ENCODE peak calls at places on chromosome 7, in eight cellular contexts. One of them, this sample, is unnamed.

GRCh38 chr7:5064391-5065106 is 18.9 kb downstream of the RBAK start:
- DNase-seq in neural progenitor cell: no peak
- DNase-seq in GM23248: peak
- DNase-seq in HCT116: no peak
- DNase-seq in SK-N-SH: no peak
- DNase-seq in MM.1S: no peak
- DNase-seq in hepatocyte: no peak
- DNase-seq in OCI-LY7: no peak
- DNase-seq in this sample: no peak

GRCh38 chr7:26348234-26348851 is 56.7 kb downstream of the SNX10 start:
- DNase-seq in neural progenitor cell: no peak
- DNase-seq in GM23248: no peak
- DNase-seq in HCT116: no peak
- DNase-seq in SK-N-SH: no peak
- DNase-seq in MM.1S: no peak
- DNase-seq in hepatocyte: peak
- DNase-seq in OCI-LY7: no peak
- DNase-seq in this sample: no peak

GRCh38 chr7:519974-520458 is 370 bp upstream of the PDGFA start:
- DNase-seq in neural progenitor cell: peak
- DNase-seq in GM23248: peak
- DNase-seq in HCT116: no peak
- DNase-seq in SK-N-SH: peak
- DNase-seq in MM.1S: no peak
- DNase-seq in hepatocyte: peak
- DNase-seq in OCI-LY7: no peak
- DNase-seq in this sample: peak

GRCh38 chr7:31690892-31691291 is 3.9 kb downstream of the PPP1R17 start:
- DNase-seq in neural progenitor cell: no peak
- DNase-seq in GM23248: no peak
- DNase-seq in HCT116: no peak
- DNase-seq in SK-N-SH: no peak
- DNase-seq in MM.1S: no peak
- DNase-seq in hepatocyte: no peak
- DNase-seq in OCI-LY7: no peak
- DNase-seq in this sample: no peak

GRCh38 chr7:70356324-70356797 is 758.1 kb downstream of the AUTS2 start:
- DNase-seq in neural progenitor cell: no peak
- DNase-seq in GM23248: no peak
- DNase-seq in HCT116: no peak
- DNase-seq in SK-N-SH: no peak
- DNase-seq in MM.1S: no peak
- DNase-seq in hepatocyte: no peak
- DNase-seq in OCI-LY7: no peak
- DNase-seq in this sample: no peak

GRCh38 chr7:121761399-121761798 is 111.6 kb upstream of the PTPRZ1 start:
- DNase-seq in neural progenitor cell: no peak
- DNase-seq in GM23248: peak
- DNase-seq in HCT116: no peak
- DNase-seq in SK-N-SH: no peak
- DNase-seq in MM.1S: no peak
- DNase-seq in hepatocyte: no peak
- DNase-seq in OCI-LY7: no peak
- DNase-seq in this sample: peak

GRCh38 chr7:120028636-120029035 is 244.3 kb upstream of the KCND2 start:
- DNase-seq in neural progenitor cell: no peak
- DNase-seq in GM23248: peak
- DNase-seq in HCT116: no peak
- DNase-seq in SK-N-SH: no peak
- DNase-seq in MM.1S: no peak
- DNase-seq in hepatocyte: no peak
- DNase-seq in OCI-LY7: no peak
- DNase-seq in this sample: peak

GRCh38 chr7:49333180-49333881 is 409.0 kb downstream of the CDC14C start:
- DNase-seq in neural progenitor cell: no peak
- DNase-seq in GM23248: no peak
- DNase-seq in HCT116: no peak
- DNase-seq in SK-N-SH: no peak
- DNase-seq in MM.1S: peak
- DNase-seq in hepatocyte: no peak
- DNase-seq in OCI-LY7: peak
- DNase-seq in this sample: no peak

GRCh38 chr7:142431491-142431890 is 173.6 kb upstream of the PRSS58 start:
- DNase-seq in neural progenitor cell: no peak
- DNase-seq in GM23248: no peak
- DNase-seq in HCT116: no peak
- DNase-seq in SK-N-SH: no peak
- DNase-seq in MM.1S: no peak
- DNase-seq in hepatocyte: no peak
- DNase-seq in OCI-LY7: no peak
- DNase-seq in this sample: no peak

GRCh38 chr7:137579913-137580640 is 236.5 kb upstream of the PTN start:
- DNase-seq in neural progenitor cell: no peak
- DNase-seq in GM23248: peak
- DNase-seq in HCT116: no peak
- DNase-seq in SK-N-SH: no peak
- DNase-seq in MM.1S: no peak
- DNase-seq in hepatocyte: no peak
- DNase-seq in OCI-LY7: no peak
- DNase-seq in this sample: peak

GRCh38 chr7:1291846-1292765 is 59.4 kb downstream of the UNCX start:
- DNase-seq in neural progenitor cell: no peak
- DNase-seq in GM23248: no peak
- DNase-seq in HCT116: no peak
- DNase-seq in SK-N-SH: no peak
- DNase-seq in MM.1S: no peak
- DNase-seq in hepatocyte: no peak
- DNase-seq in OCI-LY7: no peak
- DNase-seq in this sample: no peak

GRCh38 chr7:128710391-128710930 is 28.7 kb upstream of the CALU start:
- DNase-seq in neural progenitor cell: no peak
- DNase-seq in GM23248: peak
- DNase-seq in HCT116: no peak
- DNase-seq in SK-N-SH: no peak
- DNase-seq in MM.1S: no peak
- DNase-seq in hepatocyte: no peak
- DNase-seq in OCI-LY7: no peak
- DNase-seq in this sample: no peak

GRCh38 chr7:75621124-75621523 is 117.6 kb downstream of the HIP1 start:
- DNase-seq in neural progenitor cell: no peak
- DNase-seq in GM23248: no peak
- DNase-seq in HCT116: no peak
- DNase-seq in SK-N-SH: no peak
- DNase-seq in MM.1S: no peak
- DNase-seq in hepatocyte: no peak
- DNase-seq in OCI-LY7: peak
- DNase-seq in this sample: no peak

GRCh38 chr7:75626954-75627353 is 111.8 kb downstream of the HIP1 start:
- DNase-seq in neural progenitor cell: no peak
- DNase-seq in GM23248: no peak
- DNase-seq in HCT116: no peak
- DNase-seq in SK-N-SH: no peak
- DNase-seq in MM.1S: no peak
- DNase-seq in hepatocyte: no peak
- DNase-seq in OCI-LY7: no peak
- DNase-seq in this sample: no peak

GRCh38 chr7:75623390-75624133 is 115.2 kb downstream of the HIP1 start:
- DNase-seq in neural progenitor cell: no peak
- DNase-seq in GM23248: peak
- DNase-seq in HCT116: no peak
- DNase-seq in SK-N-SH: no peak
- DNase-seq in MM.1S: no peak
- DNase-seq in hepatocyte: no peak
- DNase-seq in OCI-LY7: no peak
- DNase-seq in this sample: no peak

GRCh38 chr7:75625868-75626267 is 112.9 kb downstream of the HIP1 start:
- DNase-seq in neural progenitor cell: no peak
- DNase-seq in GM23248: no peak
- DNase-seq in HCT116: no peak
- DNase-seq in SK-N-SH: no peak
- DNase-seq in MM.1S: no peak
- DNase-seq in hepatocyte: no peak
- DNase-seq in OCI-LY7: no peak
- DNase-seq in this sample: no peak

DNA sequence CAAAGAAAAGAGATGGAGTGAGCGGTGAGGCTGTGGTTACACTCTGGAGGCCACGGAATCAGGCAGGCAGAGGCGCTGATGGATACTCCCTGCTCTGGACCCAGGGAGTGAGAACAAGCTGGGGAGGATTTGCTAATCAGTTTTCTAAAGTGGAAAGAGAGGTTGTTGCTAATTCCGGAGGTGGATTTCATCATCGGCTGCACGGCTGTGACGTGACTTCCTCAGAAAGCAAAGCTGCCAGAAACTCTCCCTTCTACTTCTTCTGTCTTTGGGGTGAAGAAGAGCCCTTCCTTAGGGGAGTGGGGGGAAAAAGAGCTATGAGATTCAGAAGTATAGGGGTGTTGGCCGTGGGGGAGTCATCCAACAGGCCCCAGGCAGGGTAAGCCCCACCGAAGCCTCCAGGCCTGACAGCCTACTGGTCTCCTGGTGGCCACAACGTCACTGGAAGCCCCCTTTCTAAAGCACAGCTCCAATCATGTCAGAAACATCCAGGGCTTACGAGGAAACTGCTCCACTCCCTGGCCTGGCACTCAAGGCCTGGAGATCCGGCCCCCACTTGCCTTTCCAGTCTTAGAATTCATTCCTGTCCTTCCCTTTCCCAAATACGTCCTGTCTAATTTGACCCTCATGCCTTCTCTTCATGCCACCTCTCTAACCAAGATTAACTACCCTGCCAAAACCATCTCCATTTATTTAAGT is 114.5 kb downstream of the HIP1 start:
- DNase-seq in neural progenitor cell: no peak
- DNase-seq in GM23248: peak
- DNase-seq in HCT116: no peak
- DNase-seq in SK-N-SH: no peak
- DNase-seq in MM.1S: no peak
- DNase-seq in hepatocyte: peak
- DNase-seq in OCI-LY7: peak
- DNase-seq in this sample: no peak
- TF ChIP-seq EZH2phosphoT487 in neural progenitor cell: no peak
- TF ChIP-seq EZH2phosphoT487 in GM23248: no peak
- TF ChIP-seq EZH2phosphoT487 in HCT116: no peak
- TF ChIP-seq EZH2phosphoT487 in SK-N-SH: no peak
- TF ChIP-seq EZH2phosphoT487 in MM.1S: no peak
- TF ChIP-seq EZH2phosphoT487 in hepatocyte: no peak
- TF ChIP-seq EZH2phosphoT487 in OCI-LY7: no peak
- TF ChIP-seq EZH2phosphoT487 in this sample: no peak

GRCh38 chr7:44367475-44368030 is 42.2 kb upstream of the CAMK2B start:
- DNase-seq in neural progenitor cell: no peak
- DNase-seq in GM23248: no peak
- DNase-seq in HCT116: no peak
- DNase-seq in SK-N-SH: no peak
- DNase-seq in MM.1S: no peak
- DNase-seq in hepatocyte: no peak
- DNase-seq in OCI-LY7: no peak
- DNase-seq in this sample: no peak

GRCh38 chr7:44372560-44373417 is 47.4 kb upstream of the CAMK2B start:
- DNase-seq in neural progenitor cell: no peak
- DNase-seq in GM23248: peak
- DNase-seq in HCT116: no peak
- DNase-seq in SK-N-SH: no peak
- DNase-seq in MM.1S: no peak
- DNase-seq in hepatocyte: no peak
- DNase-seq in OCI-LY7: no peak
- DNase-seq in this sample: peak

GRCh38 chr7:44368455-44368854 is 43.1 kb upstream of the CAMK2B start:
- DNase-seq in neural progenitor cell: no peak
- DNase-seq in GM23248: no peak
- DNase-seq in HCT116: no peak
- DNase-seq in SK-N-SH: no peak
- DNase-seq in MM.1S: no peak
- DNase-seq in hepatocyte: no peak
- DNase-seq in OCI-LY7: no peak
- DNase-seq in this sample: no peak

GRCh38 chr7:44373418-44373740 is 48.0 kb upstream of the CAMK2B start:
- DNase-seq in neural progenitor cell: no peak
- DNase-seq in GM23248: no peak
- DNase-seq in HCT116: no peak
- DNase-seq in SK-N-SH: no peak
- DNase-seq in MM.1S: no peak
- DNase-seq in hepatocyte: no peak
- DNase-seq in OCI-LY7: no peak
- DNase-seq in this sample: no peak

DNA sequence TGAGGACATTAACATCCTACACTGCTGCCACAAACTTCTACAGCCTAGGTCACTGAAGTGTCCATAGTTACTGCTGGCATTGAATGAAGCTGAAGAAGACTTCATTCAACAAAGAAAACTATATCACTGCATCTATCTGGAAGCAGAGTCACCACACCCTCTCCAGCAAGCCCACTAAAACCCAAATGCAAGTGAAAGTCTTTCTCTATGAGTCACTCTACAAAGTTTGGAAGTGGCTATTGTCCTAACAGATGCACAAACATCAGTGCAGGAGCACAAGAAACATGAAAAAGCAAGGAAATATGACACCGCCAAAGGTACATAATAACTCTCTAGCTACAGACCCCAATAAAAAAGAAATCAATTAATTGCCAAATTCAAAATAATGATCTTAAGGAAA is 43.5 kb upstream of the CAMK2B start:
- DNase-seq in neural progenitor cell: no peak
- DNase-seq in GM23248: peak
- DNase-seq in HCT116: no peak
- DNase-seq in SK-N-SH: no peak
- DNase-seq in MM.1S: no peak
- DNase-seq in hepatocyte: no peak
- DNase-seq in OCI-LY7: no peak
- DNase-seq in this sample: peak
- H2AFZ ChIP-seq in neural progenitor cell: no peak
- H2AFZ ChIP-seq in GM23248: no peak
- H2AFZ ChIP-seq in HCT116: no peak
- H2AFZ ChIP-seq in SK-N-SH: no peak
- H2AFZ ChIP-seq in MM.1S: no peak
- H2AFZ ChIP-seq in hepatocyte: no peak
- H2AFZ ChIP-seq in OCI-LY7: no peak
- H2AFZ ChIP-seq in this sample: no peak

GRCh38 chr7:92584953-92585352 is 5.2 kb downstream of the FAM133B start:
- DNase-seq in neural progenitor cell: no peak
- DNase-seq in GM23248: no peak
- DNase-seq in HCT116: no peak
- DNase-seq in SK-N-SH: peak
- DNase-seq in MM.1S: no peak
- DNase-seq in hepatocyte: no peak
- DNase-seq in OCI-LY7: no peak
- DNase-seq in this sample: peak
- TF ChIP-seq EZH2phosphoT487 in neural progenitor cell: no peak
- TF ChIP-seq EZH2phosphoT487 in GM23248: no peak
- TF ChIP-seq EZH2phosphoT487 in HCT116: no peak
- TF ChIP-seq EZH2phosphoT487 in SK-N-SH: no peak
- TF ChIP-seq EZH2phosphoT487 in MM.1S: no peak
- TF ChIP-seq EZH2phosphoT487 in hepatocyte: no peak
- TF ChIP-seq EZH2phosphoT487 in OCI-LY7: no peak
- TF ChIP-seq EZH2phosphoT487 in this sample: no peak

DNA sequence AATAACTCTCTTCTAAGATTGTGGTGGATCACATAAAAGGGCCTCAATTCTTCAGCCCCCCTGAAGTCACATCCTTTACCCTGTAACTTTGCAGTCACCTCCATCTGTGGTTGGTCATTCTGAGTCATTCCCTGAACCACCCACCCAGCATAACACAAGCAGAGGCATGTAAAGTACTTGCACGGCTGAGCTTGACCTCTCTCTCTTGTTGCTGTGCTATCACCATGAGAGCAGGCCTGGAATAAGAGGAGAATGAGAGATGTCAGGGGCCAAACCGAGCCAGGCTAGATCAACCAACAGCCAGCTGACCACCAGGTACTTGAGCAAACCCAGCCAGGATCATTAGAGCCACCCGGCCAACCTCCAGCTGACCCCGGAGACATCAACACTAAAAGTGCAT is 13.5 kb upstream of the STK17A start:
- DNase-seq in neural progenitor cell: no peak
- DNase-seq in GM23248: peak
- DNase-seq in HCT116: no peak
- DNase-seq in SK-N-SH: no peak
- DNase-seq in MM.1S: no peak
- DNase-seq in hepatocyte: no peak
- DNase-seq in OCI-LY7: no peak
- DNase-seq in this sample: peak
- H2AFZ ChIP-seq in neural progenitor cell: no peak
- H2AFZ ChIP-seq in GM23248: peak
- H2AFZ ChIP-seq in HCT116: no peak
- H2AFZ ChIP-seq in SK-N-SH: no peak
- H2AFZ ChIP-seq in MM.1S: no peak
- H2AFZ ChIP-seq in hepatocyte: no peak
- H2AFZ ChIP-seq in OCI-LY7: no peak
- H2AFZ ChIP-seq in this sample: peak